ENCODE peak calls at places on chromosomes 16 and 17, in ten cellular contexts. E, N, T, S, V, D, F, P, J and C are unnamed samples.

GRCh38 chr17:74176546-74177001 is 26.9 kb upstream of the RPL38 start:
- DNase-seq in E (peak), V (peak), S (peak), P (peak), J (no peak), D (peak), T (no peak), F (peak), N (peak), C (peak)

GRCh38 chr17:14138649-14139048 is 69.3 kb downstream of the COX10 start:
- DNase-seq in E (no peak), S (no peak), N (no peak), P (no peak), J (no peak), D (no peak), F (no peak), T (no peak), V (no peak), C (no peak)

GRCh38 chr16:57475711-57476339 is 10.5 kb downstream of the DOK4 start:
- DNase-seq in P (peak), D (peak), N (no peak), V (peak), J (no peak), S (no peak), F (no peak), T (peak), E (peak), C (no peak)

GRCh38 chr16:693766-694165 is 3.6 kb upstream of the WDR24 start:
- DNase-seq in F (no peak), N (no peak), T (no peak), V (peak), J (no peak), S (no peak), D (no peak), E (no peak), P (no peak), C (no peak)

GRCh38 chr17:12790806-12791148 is 1.5 kb downstream of the ARHGAP44 start:
- DNase-seq in J (no peak), V (peak), F (no peak), S (no peak), P (no peak), D (no peak), E (no peak), N (no peak), T (no peak), C (no peak)

GRCh38 chr17:42655528-42655927 is 3.6 kb upstream of the TUBG2 start:
- DNase-seq in T (no peak), J (no peak), E (no peak), S (no peak), P (no peak), V (no peak), D (no peak), F (no peak), N (peak), C (no peak)

GRCh38 chr17:43713494-43714162 is 45.0 kb downstream of the SOST start:
- DNase-seq in V (peak), S (peak), N (no peak), J (no peak), E (peak), T (no peak), F (peak), P (no peak), D (no peak), C (no peak)

GRCh38 chr16:67155305-67156145 is 4.2 kb downstream of the TRADD start:
- DNase-seq in S (peak), N (peak), D (peak), T (peak), V (peak), P (peak), E (peak), F (peak), J (peak), C (peak)

GRCh38 chr17:41976142-41976768 is 9.7 kb downstream of the CNP start:
- DNase-seq in P (no peak), T (no peak), F (peak), J (no peak), D (no peak), V (peak), E (peak), N (no peak), S (no peak), C (no peak)

GRCh38 chr16:81004646-81005353 is 1.9 kb downstream of the CMC2 start:
- DNase-seq in F (peak), E (no peak), P (peak), N (peak), V (no peak), S (peak), J (peak), T (no peak), D (peak), C (peak)

GRCh38 chr16:30567160-30567990 is 4.1 kb downstream of the ZNF688 start:
- DNase-seq in P (no peak), J (no peak), T (peak), V (no peak), N (no peak), E (no peak), F (no peak), S (no peak), D (peak), C (peak)

GRCh38 chr17:77254961-77255741 is 114.4 kb downstream of the SEC14L1 start:
- DNase-seq in N (peak), S (no peak), T (no peak), J (peak), P (peak), F (peak), E (no peak), V (peak), D (no peak), C (peak)